ENCODE peak calls at places on chromosomes 4 and X, in ten cellular contexts. N, B, A, Z, D, Q, O, S, L and E are unnamed samples.

GRCh38 chrX:106999002-106999975 is 723 bp downstream of the MORC4 start:
- DNase-seq in N (peak; percentile 58), B (no peak), A (peak; percentile 78), Z (peak; percentile 38), D (peak; percentile 84), Q (peak; percentile 38), O (peak; percentile 48), S (peak; percentile 56), L (peak; percentile 39), E (peak; percentile 39)

GRCh38 chr4:170794532-170794931 is 704.8 kb upstream of the AADAT start:
- DNase-seq in N (no peak), B (no peak), A (no peak), Z (no peak), D (no peak), Q (no peak), O (no peak), S (no peak), L (no peak), E (no peak)

GRCh38 chrX:97876697-97877407 is 993.1 kb downstream of the RPA4 start:
- DNase-seq in N (no peak), B (no peak), A (no peak), Z (peak; percentile 8), D (no peak), Q (no peak), O (peak; percentile 65), S (peak; percentile 14), L (no peak), E (no peak)

GRCh38 chrX:135497736-135498135 is 22.7 kb upstream of the INTS6L start:
- DNase-seq in N (no peak), B (no peak), A (no peak), Z (no peak), D (no peak), Q (no peak), O (no peak), S (no peak), L (no peak), E (no peak)

GRCh38 chr4:156053174-156053573 is 99.5 kb upstream of the CTSO start:
- DNase-seq in N (no peak), B (no peak), A (no peak), Z (no peak), D (no peak), Q (no peak), O (no peak), S (no peak), L (no peak), E (no peak)

GRCh38 chr4:3311489-3312171 is 18.8 kb downstream of the RGS12 start:
- DNase-seq in N (no peak), B (no peak), A (no peak), Z (no peak), D (no peak), Q (no peak), O (no peak), S (no peak), L (no peak), E (no peak)

GRCh38 chr4:34953145-34953799 is 1291.0 kb downstream of the ARAP2 start:
- DNase-seq in N (no peak), B (no peak), A (no peak), Z (no peak), D (no peak), Q (peak; percentile 76), O (no peak), S (no peak), L (no peak), E (no peak)

GRCh38 chrX:70454441-70455365 is 10.1 kb downstream of the DLG3 start:
- DNase-seq in N (peak; percentile 50), B (peak; percentile 84), A (peak; percentile 93), Z (peak; percentile 23), D (peak; percentile 91), Q (peak; percentile 95), O (no peak), S (peak; percentile 43), L (peak; percentile 66), E (peak; percentile 85)

GRCh38 chr4:20997886-20998285 is 297.6 kb downstream of the PACRGL start:
- DNase-seq in N (no peak), B (no peak), A (no peak), Z (no peak), D (no peak), Q (no peak), O (no peak), S (no peak), L (no peak), E (no peak)

GRCh38 chr4:20995015-20995414 is 294.8 kb downstream of the PACRGL start:
- DNase-seq in N (no peak), B (no peak), A (no peak), Z (no peak), D (no peak), Q (no peak), O (no peak), S (no peak), L (no peak), E (no peak)

GRCh38 chr4:21001490-21001889 is 301.2 kb downstream of the PACRGL start:
- DNase-seq in N (no peak), B (no peak), A (no peak), Z (no peak), D (no peak), Q (no peak), O (no peak), S (no peak), L (no peak), E (no peak)

GRCh38 chr4:20992002-20992401 is 291.7 kb downstream of the PACRGL start:
- DNase-seq in N (no peak), B (no peak), A (no peak), Z (no peak), D (no peak), Q (no peak), O (no peak), S (no peak), L (no peak), E (no peak)

GRCh38 chr4:20995591-20995990 is 295.3 kb downstream of the PACRGL start:
- DNase-seq in N (no peak), B (no peak), A (no peak), Z (no peak), D (no peak), Q (no peak), O (no peak), S (no peak), L (no peak), E (no peak)
- TF ChIP-seq CTCF in N (no peak), B (no peak), A (no peak), Z (no peak), D (no peak), Q (no peak), O (no peak), S (no peak), L (no peak), E (no peak)

GRCh38 chrX:104306180-104306579 is 51.4 kb upstream of the ESX1 start:
- DNase-seq in N (no peak), B (no peak), A (no peak), Z (no peak), D (no peak), Q (no peak), O (no peak), S (no peak), L (no peak), E (no peak)

GRCh38 chrX:104310084-104310483 is 55.4 kb upstream of the ESX1 start:
- DNase-seq in N (peak; percentile 52), B (no peak), A (no peak), Z (peak; percentile 14), D (no peak), Q (no peak), O (peak; percentile 18), S (peak; percentile 41), L (no peak), E (no peak)

GRCh38 chrX:104307341-104307740 is 52.6 kb upstream of the ESX1 start:
- DNase-seq in N (no peak), B (no peak), A (no peak), Z (peak; percentile 40), D (no peak), Q (no peak), O (peak; percentile 5), S (peak; percentile 53), L (no peak), E (no peak)

GRCh38 chrX:104310657-104311056 is 55.9 kb upstream of the ESX1 start:
- DNase-seq in N (no peak), B (no peak), A (no peak), Z (no peak), D (no peak), Q (no peak), O (no peak), S (no peak), L (no peak), E (no peak)

DNA sequence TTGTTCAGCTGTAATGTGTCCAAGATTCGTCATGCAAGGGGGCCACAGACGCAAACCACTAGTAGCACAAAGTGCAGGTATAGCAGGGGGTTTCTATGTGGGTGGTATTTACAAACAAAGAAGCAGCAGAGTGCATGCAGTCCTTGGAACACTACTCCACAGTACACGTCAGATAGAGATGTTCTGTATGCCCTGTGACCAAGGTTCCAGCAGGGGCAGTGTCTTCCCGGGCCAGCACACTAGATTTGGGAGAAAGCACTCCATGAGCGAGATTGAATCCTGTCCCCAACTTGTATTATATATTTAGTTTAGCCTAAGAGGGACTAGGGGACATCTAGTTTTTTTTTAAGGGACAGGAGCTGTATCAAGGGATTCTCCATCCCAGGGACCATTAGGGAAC is 54.4 kb upstream of the ESX1 start:
- DNase-seq in N (no peak), B (no peak), A (no peak), Z (no peak), D (no peak), Q (peak; percentile 37), O (no peak), S (no peak), L (no peak), E (no peak)
- TF ChIP-seq CTCF in N (no peak), B (no peak), A (peak; percentile 10), Z (peak; percentile 21), D (no peak), Q (peak; percentile 39), O (peak; percentile 38), S (no peak), L (no peak), E (no peak)

GRCh38 chrX:139202742-139203410 is 327.7 kb upstream of the F9 start:
- DNase-seq in N (no peak), B (no peak), A (no peak), Z (no peak), D (peak; percentile 54), Q (peak; percentile 30), O (no peak), S (no peak), L (no peak), E (peak; percentile 40)

GRCh38 chrX:139206914-139207313 is 323.6 kb upstream of the F9 start:
- DNase-seq in N (no peak), B (no peak), A (no peak), Z (no peak), D (no peak), Q (no peak), O (no peak), S (no peak), L (no peak), E (no peak)

GRCh38 chrX:139203681-139204575 is 326.6 kb upstream of the F9 start:
- DNase-seq in N (peak; percentile 25), B (peak; percentile 47), A (peak; percentile 44), Z (no peak), D (peak; percentile 77), Q (no peak), O (no peak), S (peak; percentile 37), L (no peak), E (peak; percentile 58)

GRCh38 chrX:139204576-139204902 is 326.0 kb upstream of the F9 start:
- DNase-seq in N (peak; percentile 6), B (no peak), A (peak; percentile 17), Z (no peak), D (no peak), Q (no peak), O (no peak), S (no peak), L (no peak), E (no peak)

GRCh38 chrX:139204903-139205667 is 325.5 kb upstream of the F9 start:
- DNase-seq in N (peak; percentile 19), B (peak; percentile 64), A (peak; percentile 47), Z (peak; percentile 29), D (peak; percentile 84), Q (peak; percentile 73), O (no peak), S (peak; percentile 59), L (no peak), E (peak; percentile 70)
- TF ChIP-seq CTCF in N (no peak), B (no peak), A (no peak), Z (no peak), D (no peak), Q (peak; percentile 36), O (no peak), S (no peak), L (no peak), E (no peak)

GRCh38 chrX:114626323-114626722 is 42.4 kb downstream of the HTR2C start:
- DNase-seq in N (peak; percentile 50), B (no peak), A (peak; percentile 52), Z (no peak), D (no peak), Q (no peak), O (peak; percentile 1), S (peak; percentile 4), L (no peak), E (peak; percentile 4)
- TF ChIP-seq CTCF in N (peak; percentile 51), B (peak; percentile 31), A (peak; percentile 37), Z (peak; percentile 11), D (no peak), Q (peak; percentile 77), O (peak; percentile 68), S (peak; percentile 18), L (no peak), E (peak; percentile 55)